ENCODE peak calls at places on chromosomes 3 and 15, in five cellular contexts. Z, U, S, H and V are unnamed samples.
A peak's percentile ranks its signal among the peaks of the same experiment; 100 is the strongest.

GRCh38 chr3:97970929-97971460 is 1.2 kb downstream of the RIOX2 start:
- DNase-seq in Z (no peak), U (no peak), S (no peak), H (no peak), V (no peak)

GRCh38 chr15:57610130-57610529 is 18.4 kb downstream of the MYZAP start:
- DNase-seq in Z (peak; percentile 33), U (no peak), S (peak; percentile 43), H (no peak), V (peak; percentile 65)

GRCh38 chr15:64521726-64522164 is 61.4 kb downstream of the ZNF609 start:
- DNase-seq in Z (peak; percentile 52), U (peak; percentile 26), S (no peak), H (no peak), V (no peak)

GRCh38 chr3:30667250-30667585 is 60.8 kb downstream of the TGFBR2 start:
- DNase-seq in Z (no peak), U (no peak), S (no peak), H (no peak), V (no peak)

GRCh38 chr15:32909431-32909830 is 191.6 kb downstream of the GREM1 start:
- DNase-seq in Z (peak; percentile 68), U (peak; percentile 6), S (peak; percentile 42), H (no peak), V (peak; percentile 26)

GRCh38 chr3:129281726-129282125 is 3.1 kb downstream of the HMCES start:
- DNase-seq in Z (no peak), U (no peak), S (no peak), H (no peak), V (no peak)

GRCh38 chr15:45179221-45179985 is 8.4 kb downstream of the SHF start:
- DNase-seq in Z (no peak), U (no peak), S (peak; percentile 39), H (no peak), V (no peak)

GRCh38 chr15:76982356-76982755 is 12.6 kb upstream of the PSTPIP1 start:
- DNase-seq in Z (no peak), U (no peak), S (no peak), H (no peak), V (no peak)

GRCh38 chr3:142904639-142905441 is 16.0 kb upstream of the PCOLCE2 start:
- DNase-seq in Z (no peak), U (no peak), S (peak; percentile 59), H (no peak), V (peak; percentile 33)